ENCODE peak calls at places on chromosomes 4 and X, in nine cellular contexts. E is neuronal stem cell; M is pancreas; S is CD4-positive, alpha-beta memory T cell; G is K562; X is ovary; Z is psoas muscle; K is Peyer's patch; W is transverse colon. C is an unnamed sample.

GRCh38 chr4:49032440-49033161 is 46.5 kb downstream of the CWH43 start:
- DNase-seq in E (no peak), M (no peak), S (no peak), G (peak; percentile 65), X (no peak), Z (no peak), K (no peak), W (no peak), C (no peak)

GRCh38 chrX:71098951-71099506 is 3.4 kb downstream of the FOXO4 start:
- DNase-seq in E (no peak), M (no peak), S (no peak), G (no peak), X (no peak), Z (no peak), K (no peak), W (no peak), C (no peak)

GRCh38 chr4:128322986-128323385 is 35.4 kb upstream of the PGRMC2 start:
- DNase-seq in E (no peak), M (no peak), S (no peak), G (no peak), X (no peak), Z (no peak), K (no peak), W (no peak), C (no peak)

GRCh38 chr4:56272946-56273728 is 114.2 kb downstream of the AASDH start:
- DNase-seq in E (no peak), M (no peak), S (no peak), G (no peak), X (no peak), Z (no peak), K (no peak), W (no peak), C (no peak)

GRCh38 chr4:102246416-102246815 is 98.9 kb downstream of the SLC39A8 start:
- DNase-seq in E (no peak), M (no peak), S (no peak), G (no peak), X (no peak), Z (no peak), K (no peak), W (no peak), C (no peak)

GRCh38 chr4:124432500-124432899 is 280.0 kb downstream of the ANKRD50 start:
- DNase-seq in E (no peak), M (no peak), S (no peak), G (no peak), X (no peak), Z (no peak), K (no peak), W (no peak), C (no peak)

GRCh38 chr4:80393246-80393969 is 57.9 kb downstream of the CFAP299 start:
- DNase-seq in E (no peak), M (no peak), S (no peak), G (no peak), X (no peak), Z (no peak), K (no peak), W (no peak), C (no peak)

GRCh38 chr4:89000844-89001360 is 56.1 kb downstream of the FAM13A start:
- DNase-seq in E (no peak), M (no peak), S (no peak), G (peak; percentile 68), X (no peak), Z (no peak), K (no peak), W (no peak), C (no peak)

GRCh38 chr4:39036172-39036571 is 4.0 kb upstream of the TMEM156 start:
- DNase-seq in E (no peak), M (no peak), S (no peak), G (no peak), X (no peak), Z (no peak), K (no peak), W (no peak), C (no peak)

GRCh38 chr4:141311805-141312204 is 91.1 kb downstream of the ZNF330 start:
- DNase-seq in E (no peak), M (no peak), S (no peak), G (no peak), X (no peak), Z (no peak), K (no peak), W (no peak), C (no peak)

GRCh38 chr4:166816901-166817300 is 417.4 kb downstream of the SPOCK3 start:
- DNase-seq in E (no peak), M (no peak), S (no peak), G (no peak), X (no peak), Z (no peak), K (no peak), W (peak; percentile 38), C (no peak)

DNA sequence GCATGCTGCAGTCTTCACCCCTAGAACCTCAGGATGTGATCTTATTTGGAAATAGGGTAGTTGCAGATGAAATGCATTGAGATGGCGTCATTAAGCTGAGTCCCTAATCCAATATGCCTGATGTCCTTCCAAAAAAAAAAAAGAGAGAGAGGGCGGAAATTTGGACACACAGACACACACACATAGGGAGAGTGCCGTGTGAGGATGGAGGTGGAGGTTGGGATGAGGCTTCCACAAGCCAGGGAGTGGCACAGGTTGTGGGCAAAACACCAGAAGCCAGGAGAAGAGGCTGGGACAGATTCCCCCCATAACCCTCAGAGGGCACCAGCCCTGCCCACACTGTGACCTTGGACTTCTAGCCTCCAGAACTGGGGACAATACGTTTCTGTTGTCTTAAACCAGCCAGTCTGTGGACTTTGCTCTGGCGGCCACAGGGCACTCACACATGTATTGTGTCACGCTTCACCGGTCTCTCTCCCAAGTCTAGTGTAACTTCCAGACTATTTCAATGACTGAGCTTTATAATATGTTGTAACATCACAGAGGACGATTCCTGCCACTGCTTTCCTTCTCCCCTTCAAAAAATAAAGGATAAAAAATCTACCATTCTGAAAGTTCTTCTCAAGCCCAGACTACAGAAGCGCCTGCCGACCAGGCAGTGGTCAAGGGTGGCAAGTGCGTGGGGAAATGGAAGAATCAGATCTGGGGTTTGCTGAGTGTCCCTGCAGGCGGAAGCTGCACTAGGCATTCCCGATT is 35.8 kb upstream of the MAN2B2 start:
- DNase-seq in E (no peak), M (no peak), S (no peak), G (no peak), X (no peak), Z (no peak), K (no peak), W (no peak), C (no peak)
- H3K27me3 ChIP-seq in E (peaks cover 8% of the 10 kb centered on the region), M (no peaks in the 10 kb centered on the region), S (no peaks in the 10 kb centered on the region), G (peaks cover 32% of the 10 kb centered on the region), X (no peaks in the 10 kb centered on the region), Z (peaks cover 2% of the 10 kb centered on the region), K (no peaks in the 10 kb centered on the region), W (peaks cover 23% of the 10 kb centered on the region), C (no peaks in the 10 kb centered on the region)

GRCh38 chr4:76234679-76235044 is 16.9 kb upstream of the FAM47E start:
- DNase-seq in E (no peak), M (no peak), S (no peak), G (no peak), X (no peak), Z (no peak), K (no peak), W (no peak), C (no peak)

GRCh38 chr4:76233967-76234678 is 17.4 kb upstream of the FAM47E start:
- DNase-seq in E (no peak), M (no peak), S (no peak), G (peak; percentile 89), X (no peak), Z (no peak), K (no peak), W (peak; percentile 41), C (no peak)

GRCh38 chr4:76238236-76238635 is 13.3 kb upstream of the FAM47E start:
- DNase-seq in E (no peak), M (no peak), S (no peak), G (no peak), X (no peak), Z (no peak), K (no peak), W (no peak), C (no peak)

GRCh38 chr4:76235407-76235806 is 16.1 kb upstream of the FAM47E start:
- DNase-seq in E (no peak), M (no peak), S (no peak), G (no peak), X (no peak), Z (no peak), K (no peak), W (no peak), C (no peak)

GRCh38 chr4:76235915-76236314 is 15.6 kb upstream of the FAM47E start:
- DNase-seq in E (no peak), M (no peak), S (no peak), G (no peak), X (no peak), Z (no peak), K (no peak), W (peak; percentile 41), C (no peak)
- H3K4me3 ChIP-seq in E (no peak overlapping the region), M (no peak overlapping the region), S (no peak overlapping the region), G (no peak overlapping the region), X (no peak overlapping the region), Z (no peak overlapping the region), K (no peak overlapping the region), W (no peak overlapping the region), C (no peak overlapping the region)

GRCh38 chrX:114889454-114889853 is 128.0 kb downstream of the IL13RA2 start:
- DNase-seq in E (no peak), M (no peak), S (no peak), G (no peak), X (no peak), Z (no peak), K (no peak), W (no peak), C (no peak)
- H3K27me3 ChIP-seq in E (no peaks in the 10 kb centered on the region), M (peaks cover 4% of the 10 kb centered on the region), S (no peaks in the 10 kb centered on the region), G (no peaks in the 10 kb centered on the region), X (peaks cover 2% of the 10 kb centered on the region), Z (no peaks in the 10 kb centered on the region), K (no peaks in the 10 kb centered on the region), W (no peaks in the 10 kb centered on the region), C (no peaks in the 10 kb centered on the region)

GRCh38 chr4:112516401-112517066 is 554 bp upstream of the NEUROG2 start:
- DNase-seq in E (peak; percentile 89), M (peak; percentile 67), S (no peak), G (peak; percentile 27), X (no peak), Z (peak; percentile 21), K (no peak), W (no peak), C (no peak)

GRCh38 chr4:112516076-112516385 is at the start of gene NEUROG2:
- DNase-seq in E (no peak), M (no peak), S (no peak), G (no peak), X (no peak), Z (no peak), K (no peak), W (no peak), C (no peak)

GRCh38 chr4:112515278-112516075 is 503 bp downstream of the NEUROG2 start:
- DNase-seq in E (peak; percentile 42), M (peak; percentile 79), S (peak; percentile 55), G (peak; percentile 25), X (no peak), Z (peak; percentile 23), K (peak; percentile 56), W (no peak), C (no peak)

GRCh38 chr4:112514449-112515277 is 1.3 kb downstream of the NEUROG2 start:
- DNase-seq in E (peak; percentile 39), M (peak; percentile 73), S (no peak), G (no peak), X (no peak), Z (no peak), K (no peak), W (no peak), C (no peak)

DNA sequence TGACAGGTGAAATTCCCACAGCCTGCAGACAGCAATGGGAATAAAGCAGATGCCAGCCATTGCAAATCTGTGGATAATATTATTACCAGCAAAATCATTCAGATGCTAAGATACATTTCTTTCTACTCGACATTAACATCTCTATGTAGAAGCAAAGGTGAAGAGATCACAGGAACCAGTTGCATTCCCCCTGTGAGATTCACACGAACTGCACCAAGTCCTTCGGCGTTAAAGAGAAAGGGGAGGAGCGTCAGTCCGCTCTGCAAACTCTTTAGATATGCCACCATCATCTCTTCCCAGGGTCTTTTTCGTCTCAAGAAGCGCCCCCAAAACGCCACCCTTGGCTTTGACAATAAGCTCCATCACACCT is 1.9 kb downstream of the NEUROG2 start:
- DNase-seq in E (no peak), M (no peak), S (no peak), G (no peak), X (no peak), Z (no peak), K (no peak), W (no peak), C (no peak)
- H3K4me3 ChIP-seq in E (no peak overlapping the region), M (no peak overlapping the region), S (no peak overlapping the region), G (no peak overlapping the region), X (no peak overlapping the region), Z (no peak overlapping the region), K (peak overlapping the region; percentile 51), W (no peak overlapping the region), C (no peak overlapping the region)